ENCODE peak calls at places on chromosomes 6 and 20, in seven cellular contexts. G, F, M, V, S, J and D are unnamed samples.

GRCh38 chr6:117491916-117492315 is 9.4 kb downstream of the DCBLD1 start:
- DNase-seq in G (no peak), F (no peak), M (no peak), V (no peak), S (no peak), J (no peak), D (no peak)

GRCh38 chr6:88763160-88763559 is 200.3 kb downstream of the RNGTT start:
- DNase-seq in G (no peak), F (no peak), M (no peak), V (no peak), S (no peak), J (peak; percentile 18), D (no peak)

GRCh38 chr6:11329841-11330765 is 97.6 kb upstream of the NEDD9 start:
- DNase-seq in G (no peak), F (no peak), M (no peak), V (no peak), S (no peak), J (no peak), D (no peak)

GRCh38 chr6:120514544-120514943 is 819.7 kb downstream of the TBC1D32 start:
- DNase-seq in G (no peak), F (no peak), M (no peak), V (no peak), S (no peak), J (no peak), D (no peak)

GRCh38 chr20:45322952-45323383 is 14.9 kb upstream of the MATN4 start:
- DNase-seq in G (no peak), F (peak; percentile 65), M (peak; percentile 51), V (peak; percentile 78), S (no peak), J (peak; percentile 48), D (peak; percentile 66)

GRCh38 chr6:80547827-80548226 is 441.4 kb downstream of the BCKDHB start:
- DNase-seq in G (no peak), F (no peak), M (peak; percentile 89), V (no peak), S (no peak), J (no peak), D (no peak)

GRCh38 chr20:1628621-1629020 is 8.8 kb upstream of the SIRPB1 start:
- DNase-seq in G (no peak), F (no peak), M (no peak), V (no peak), S (no peak), J (no peak), D (no peak)

GRCh38 chr6:68575765-68576439 is 59.2 kb upstream of the ADGRB3 start:
- DNase-seq in G (peak; percentile 27), F (peak; percentile 16), M (no peak), V (no peak), S (no peak), J (no peak), D (no peak)

GRCh38 chr6:15411766-15412165 is 165.9 kb downstream of the JARID2 start:
- DNase-seq in G (no peak), F (no peak), M (no peak), V (no peak), S (no peak), J (no peak), D (no peak)
- H3K27ac ChIP-seq in G (no peak overlapping the region), F (no peak overlapping the region), M (no peak overlapping the region), V (no peak overlapping the region), S (no peak overlapping the region), J (no peak overlapping the region), D (no peak overlapping the region)

DNA sequence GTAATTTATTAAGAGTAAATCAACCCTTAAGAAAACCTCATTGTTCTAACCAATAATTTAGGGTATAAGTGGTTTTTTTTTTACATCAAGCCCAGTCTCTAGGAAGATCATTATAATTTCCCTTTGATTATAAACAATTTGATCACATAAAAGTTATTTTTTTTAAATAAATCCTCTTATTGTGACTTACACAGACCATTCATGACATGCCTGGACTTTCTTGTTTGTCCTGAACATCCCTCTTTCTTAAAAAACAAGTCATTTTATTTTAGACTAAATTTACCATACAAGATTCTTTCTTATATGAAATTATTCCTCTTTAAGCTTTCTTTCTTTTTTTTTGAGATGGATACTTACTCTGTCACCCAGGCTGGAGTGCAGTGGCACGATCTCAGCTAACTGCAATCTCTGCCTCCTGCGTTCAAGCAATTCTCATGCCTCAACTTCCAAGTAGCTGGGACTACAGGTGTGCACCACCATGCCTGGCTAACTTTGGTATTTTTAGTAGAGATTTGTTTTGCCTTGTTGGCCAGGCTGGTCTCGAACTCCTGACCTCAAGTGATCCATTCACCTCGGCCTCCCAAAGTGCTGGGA is 53.6 kb upstream of the AGPAT4 start:
- DNase-seq in G (no peak), F (no peak), M (no peak), V (no peak), S (no peak), J (no peak), D (no peak)
- H3K27ac ChIP-seq in G (no peak overlapping the region), F (no peak overlapping the region), M (no peak overlapping the region), V (no peak overlapping the region), S (no peak overlapping the region), J (no peak overlapping the region), D (no peak overlapping the region)

GRCh38 chr6:158452191-158452590 is 107.7 kb upstream of the TMEM181 start:
- DNase-seq in G (no peak), F (no peak), M (peak; percentile 48), V (no peak), S (no peak), J (no peak), D (no peak)
- H3K27ac ChIP-seq in G (no peak overlapping the region), F (no peak overlapping the region), M (no peak overlapping the region), V (no peak overlapping the region), S (no peak overlapping the region), J (no peak overlapping the region), D (no peak overlapping the region)

DNA sequence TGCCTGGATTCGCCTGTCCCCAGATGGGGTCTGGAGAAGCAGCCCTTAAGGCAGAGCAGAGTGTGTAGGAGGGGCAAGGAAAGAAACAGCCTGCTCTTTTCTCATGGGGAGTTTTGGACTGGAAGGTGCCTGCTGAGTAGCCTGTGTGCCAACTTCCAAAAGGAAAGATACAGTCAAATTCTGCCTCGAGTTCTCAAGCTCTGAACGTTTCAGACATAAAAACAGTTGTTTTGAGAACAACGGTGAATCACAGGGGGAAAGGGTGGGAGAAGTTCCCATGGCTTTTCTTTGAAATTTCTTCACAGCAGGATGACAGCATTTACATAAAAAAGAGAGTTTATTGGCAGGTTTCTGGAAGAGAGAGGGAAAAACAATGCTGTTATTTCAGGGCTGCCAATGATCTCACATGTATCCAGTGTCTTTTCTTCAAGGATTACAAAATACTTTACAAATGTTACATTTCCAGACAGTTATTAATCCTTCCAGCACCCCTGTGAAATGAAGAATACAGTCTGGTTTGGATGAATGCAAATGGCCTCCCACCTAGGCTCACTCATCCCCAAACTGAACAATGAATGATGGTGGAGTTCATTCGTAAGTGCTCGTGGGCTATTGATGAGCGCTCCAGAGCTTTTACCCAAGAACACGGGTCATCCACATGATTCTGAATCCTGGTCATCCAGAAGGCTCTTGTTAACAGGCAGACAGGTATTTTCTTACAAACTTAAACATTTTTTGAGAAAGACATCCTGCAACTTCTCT is 33.8 kb upstream of the ECI2 start:
- DNase-seq in G (no peak), F (no peak), M (no peak), V (no peak), S (no peak), J (no peak), D (no peak)
- H3K27ac ChIP-seq in G (no peak overlapping the region), F (no peak overlapping the region), M (no peak overlapping the region), V (no peak overlapping the region), S (no peak overlapping the region), J (no peak overlapping the region), D (no peak overlapping the region)

DNA sequence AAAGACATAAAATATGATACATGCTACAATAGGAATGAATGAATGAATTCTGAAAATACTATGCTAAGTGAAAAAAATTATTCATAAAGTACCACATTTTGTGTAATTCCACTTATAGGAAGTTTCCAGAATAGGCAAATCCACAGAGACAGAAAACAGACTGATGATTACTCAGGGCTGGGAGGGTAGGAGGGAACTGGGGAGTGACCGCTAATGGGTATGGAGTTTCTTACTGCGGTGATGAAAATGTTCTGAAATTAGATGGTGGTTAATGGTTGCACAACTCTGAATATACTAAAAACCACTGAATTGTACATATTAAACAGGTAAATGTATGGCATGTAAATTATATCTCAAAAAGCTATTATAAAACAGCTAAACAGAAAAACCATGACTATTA is 22.6 kb downstream of the FERMT1 start:
- DNase-seq in G (no peak), F (no peak), M (peak; percentile 2), V (no peak), S (no peak), J (no peak), D (no peak)
- H3K27ac ChIP-seq in G (no peak overlapping the region), F (no peak overlapping the region), M (no peak overlapping the region), V (no peak overlapping the region), S (no peak overlapping the region), J (no peak overlapping the region), D (no peak overlapping the region)